ENCODE peak calls at places on chromosome X, in four cellular contexts. One of them, this sample, is unnamed.

GRCh38 chrX:5617666-5618065 is 611.0 kb downstream of the NLGN4X start:
- DNase-seq in neural crest cell: no peak
- DNase-seq in left lung: no peak
- DNase-seq in HS-27A: no peak
- DNase-seq in this sample: no peak

GRCh38 chrX:9464435-9465371 is at the start of gene TBL1X:
- DNase-seq in neural crest cell: peak; percentile 44
- DNase-seq in left lung: peak; percentile 54
- DNase-seq in HS-27A: no peak
- DNase-seq in this sample: peak; percentile 32

GRCh38 chrX:107678957-107679740 is 50.8 kb downstream of the PRPS1 start:
- DNase-seq in neural crest cell: no peak
- DNase-seq in left lung: peak; percentile 68
- DNase-seq in HS-27A: no peak
- DNase-seq in this sample: no peak

GRCh38 chrX:44651347-44651746 is 108.7 kb upstream of the FUNDC1 start:
- DNase-seq in neural crest cell: no peak
- DNase-seq in left lung: no peak
- DNase-seq in HS-27A: no peak
- DNase-seq in this sample: no peak

GRCh38 chrX:68749426-68749825 is 79.4 kb upstream of the EFNB1 start:
- DNase-seq in neural crest cell: no peak
- DNase-seq in left lung: no peak
- DNase-seq in HS-27A: no peak
- DNase-seq in this sample: no peak

GRCh38 chrX:136525738-136526606 is 6.0 kb upstream of the VGLL1 start:
- DNase-seq in neural crest cell: no peak
- DNase-seq in left lung: peak; percentile 59
- DNase-seq in HS-27A: peak; percentile 11
- DNase-seq in this sample: no peak

GRCh38 chrX:51776851-51777250 is 33.6 kb downstream of the GSPT2 start:
- DNase-seq in neural crest cell: no peak
- DNase-seq in left lung: no peak
- DNase-seq in HS-27A: no peak
- DNase-seq in this sample: no peak

GRCh38 chrX:154477891-154478477 is 1.1 kb downstream of the LAGE3 start:
- DNase-seq in neural crest cell: no peak
- DNase-seq in left lung: no peak
- DNase-seq in HS-27A: no peak
- DNase-seq in this sample: no peak

GRCh38 chrX:13994681-13995080 is 35.0 kb downstream of the GEMIN8 start:
- DNase-seq in neural crest cell: no peak
- DNase-seq in left lung: no peak
- DNase-seq in HS-27A: no peak
- DNase-seq in this sample: no peak

GRCh38 chrX:136450050-136450830 is 37.5 kb upstream of the BRS3 start:
- DNase-seq in neural crest cell: no peak
- DNase-seq in left lung: no peak
- DNase-seq in HS-27A: no peak
- DNase-seq in this sample: no peak

GRCh38 chrX:45849261-45849660 is 648.6 kb upstream of the DIPK2B start:
- DNase-seq in neural crest cell: no peak
- DNase-seq in left lung: no peak
- DNase-seq in HS-27A: no peak
- DNase-seq in this sample: no peak

GRCh38 chrX:154396948-154397887 is 959 bp upstream of the RPL10 start:
- DNase-seq in neural crest cell: peak; percentile 48
- DNase-seq in left lung: peak; percentile 79
- DNase-seq in HS-27A: no peak
- DNase-seq in this sample: peak; percentile 47

GRCh38 chrX:53246231-53246630 is 21.2 kb upstream of the KDM5C start:
- DNase-seq in neural crest cell: no peak
- DNase-seq in left lung: no peak
- DNase-seq in HS-27A: no peak
- DNase-seq in this sample: no peak

GRCh38 chrX:154382483-154383069 is 3.5 kb downstream of the EMD start:
- DNase-seq in neural crest cell: no peak
- DNase-seq in left lung: no peak
- DNase-seq in HS-27A: no peak
- DNase-seq in this sample: no peak

GRCh38 chrX:1491851-1492349 is 39.2 kb upstream of the ASMTL start:
- DNase-seq in neural crest cell: peak; percentile 34
- DNase-seq in left lung: no peak
- DNase-seq in HS-27A: no peak
- DNase-seq in this sample: peak; percentile 67

GRCh38 chrX:110795645-110796510 is at the start of gene CHRDL1:
- DNase-seq in neural crest cell: peak; percentile 38
- DNase-seq in left lung: peak; percentile 40
- DNase-seq in HS-27A: no peak
- DNase-seq in this sample: no peak

GRCh38 chrX:150352581-150352980 is 10.5 kb upstream of the MAMLD1 start:
- DNase-seq in neural crest cell: no peak
- DNase-seq in left lung: no peak
- DNase-seq in HS-27A: no peak
- DNase-seq in this sample: no peak

GRCh38 chrX:155071694-155072215 is 447 bp downstream of the BRCC3 start:
- DNase-seq in neural crest cell: peak; percentile 6
- DNase-seq in left lung: no peak
- DNase-seq in HS-27A: no peak
- DNase-seq in this sample: no peak

GRCh38 chrX:14027511-14028019 is 2.1 kb downstream of the GEMIN8 start:
- DNase-seq in neural crest cell: no peak
- DNase-seq in left lung: no peak
- DNase-seq in HS-27A: no peak
- DNase-seq in this sample: no peak

GRCh38 chrX:121307441-121307840 is 260.0 kb downstream of the GLUD2 start:
- DNase-seq in neural crest cell: no peak
- DNase-seq in left lung: no peak
- DNase-seq in HS-27A: no peak
- DNase-seq in this sample: no peak

GRCh38 chrX:440636-441035 is 53.9 kb upstream of the PPP2R3B start:
- DNase-seq in neural crest cell: no peak
- DNase-seq in left lung: no peak
- DNase-seq in HS-27A: no peak
- DNase-seq in this sample: no peak

GRCh38 chrX:53435997-53436396 is 1.8 kb upstream of the HSD17B10 start:
- DNase-seq in neural crest cell: peak; percentile 42
- DNase-seq in left lung: peak; percentile 59
- DNase-seq in HS-27A: no peak
- DNase-seq in this sample: no peak

GRCh38 chrX:115344885-115345653 is 55.6 kb downstream of the LUZP4 start:
- DNase-seq in neural crest cell: no peak
- DNase-seq in left lung: peak; percentile 87
- DNase-seq in HS-27A: peak; percentile 84
- DNase-seq in this sample: no peak

GRCh38 chrX:113399501-113400192 is 559.0 kb upstream of the AMOT start:
- DNase-seq in neural crest cell: no peak
- DNase-seq in left lung: no peak
- DNase-seq in HS-27A: peak; percentile 3
- DNase-seq in this sample: no peak

GRCh38 chrX:42565739-42566138 is 212.2 kb downstream of the PPP1R2C start:
- DNase-seq in neural crest cell: no peak
- DNase-seq in left lung: no peak
- DNase-seq in HS-27A: no peak
- DNase-seq in this sample: no peak

GRCh38 chrX:10045327-10046000 is 78.3 kb downstream of the CLDN34 start:
- DNase-seq in neural crest cell: no peak
- DNase-seq in left lung: no peak
- DNase-seq in HS-27A: no peak
- DNase-seq in this sample: no peak

GRCh38 chrX:112967341-112967740 is 126.7 kb upstream of the AMOT start:
- DNase-seq in neural crest cell: no peak
- DNase-seq in left lung: no peak
- DNase-seq in HS-27A: no peak
- DNase-seq in this sample: no peak

GRCh38 chrX:97026406-97026805 is 142.7 kb downstream of the RPA4 start:
- DNase-seq in neural crest cell: no peak
- DNase-seq in left lung: no peak
- DNase-seq in HS-27A: no peak
- DNase-seq in this sample: no peak

GRCh38 chrX:38375888-38376287 is 23.5 kb downstream of the OTC start:
- DNase-seq in neural crest cell: peak; percentile 1
- DNase-seq in left lung: no peak
- DNase-seq in HS-27A: no peak
- DNase-seq in this sample: no peak

GRCh38 chrX:120450163-120450562 is 18.9 kb downstream of the LAMP2 start:
- DNase-seq in neural crest cell: no peak
- DNase-seq in left lung: no peak
- DNase-seq in HS-27A: no peak
- DNase-seq in this sample: no peak

GRCh38 chrX:140762061-140762460 is 52.5 kb downstream of the LINC00632 start:
- DNase-seq in neural crest cell: peak; percentile 52
- DNase-seq in left lung: no peak
- DNase-seq in HS-27A: no peak
- DNase-seq in this sample: peak; percentile 2

GRCh38 chrX:129750971-129751370 is 12.2 kb downstream of the XPNPEP2 start:
- DNase-seq in neural crest cell: no peak
- DNase-seq in left lung: no peak
- DNase-seq in HS-27A: no peak
- DNase-seq in this sample: no peak

GRCh38 chrX:37975421-37975820 is 30.9 kb upstream of the SYTL5 start:
- DNase-seq in neural crest cell: no peak
- DNase-seq in left lung: no peak
- DNase-seq in HS-27A: no peak
- DNase-seq in this sample: no peak

GRCh38 chrX:123731987-123732678 is 719 bp downstream of the THOC2 start:
- DNase-seq in neural crest cell: peak; percentile 2
- DNase-seq in left lung: no peak
- DNase-seq in HS-27A: no peak
- DNase-seq in this sample: no peak

GRCh38 chrX:36344301-36344700 is 424.8 kb downstream of the CFAP47 start:
- DNase-seq in neural crest cell: no peak
- DNase-seq in left lung: no peak
- DNase-seq in HS-27A: no peak
- DNase-seq in this sample: no peak

GRCh38 chrX:41084360-41085104 is 713 bp upstream of the USP9X start:
- DNase-seq in neural crest cell: peak; percentile 98
- DNase-seq in left lung: peak; percentile 96
- DNase-seq in HS-27A: peak; percentile 78
- DNase-seq in this sample: peak; percentile 38

GRCh38 chrX:137654481-137654880 is 88.6 kb downstream of the ZIC3 start:
- DNase-seq in neural crest cell: no peak
- DNase-seq in left lung: no peak
- DNase-seq in HS-27A: no peak
- DNase-seq in this sample: no peak

GRCh38 chrX:45596190-45596808 is 395.6 kb upstream of the DIPK2B start:
- DNase-seq in neural crest cell: no peak
- DNase-seq in left lung: no peak
- DNase-seq in HS-27A: no peak
- DNase-seq in this sample: no peak